ENCODE peak calls at places on chromosomes 13 and 19, in nine cellular contexts. One of them, this sample, is unnamed.

GRCh38 chr13:27472441-27472840 is 22.1 kb upstream of the MTIF3 start:
- DNase-seq in Ammon's horn: no peak
- DNase-seq in activated naive CD4-positive, alpha-beta T cell treated with anti-CD3 and anti-CD28 coated beads for 36 hours: no peak
- DNase-seq in T-helper 1 cell: no peak
- DNase-seq in MCF 10A: no peak
- DNase-seq in KBM-7: no peak
- DNase-seq in activated CD4-positive, alpha-beta T cell treated with anti-CD3 and anti-CD28 coated beads for 24 hours: no peak
- DNase-seq in stimulated activated CD8-positive, alpha-beta memory T cell treated with anti-CD3 and anti-CD28 coated beads, Interleukin-4, amount 100 ng/mL, for 4 hours: no peak
- DNase-seq in stimulated activated CD4-positive, alpha-beta T cell treated with anti-CD3 and anti-CD28 coated beads, Interleukin-1b, Interleukin-23, amount 100 ng/mL, for 1 hour: no peak
- DNase-seq in this sample: no peak

GRCh38 chr19:9941646-9942045 is 5.3 kb upstream of the OLFM2 start:
- DNase-seq in T-helper 1 cell: no peak
- DNase-seq in stimulated activated CD8-positive, alpha-beta memory T cell treated with anti-CD3 and anti-CD28 coated beads, Interleukin-4, amount 100 ng/mL, for 4 hours: no peak
- DNase-seq in activated CD4-positive, alpha-beta T cell treated with anti-CD3 and anti-CD28 coated beads for 24 hours: no peak
- DNase-seq in MCF 10A: no peak
- DNase-seq in stimulated activated CD4-positive, alpha-beta T cell treated with anti-CD3 and anti-CD28 coated beads, Interleukin-1b, Interleukin-23, amount 100 ng/mL, for 1 hour: no peak
- DNase-seq in KBM-7: no peak
- DNase-seq in activated naive CD4-positive, alpha-beta T cell treated with anti-CD3 and anti-CD28 coated beads for 36 hours: no peak
- DNase-seq in Ammon's horn: no peak
- DNase-seq in this sample: no peak

GRCh38 chr19:31185261-31185660 is 164.0 kb downstream of the TSHZ3 start:
- DNase-seq in Ammon's horn: no peak
- DNase-seq in stimulated activated CD4-positive, alpha-beta T cell treated with anti-CD3 and anti-CD28 coated beads, Interleukin-1b, Interleukin-23, amount 100 ng/mL, for 1 hour: no peak
- DNase-seq in T-helper 1 cell: no peak
- DNase-seq in activated naive CD4-positive, alpha-beta T cell treated with anti-CD3 and anti-CD28 coated beads for 36 hours: no peak
- DNase-seq in stimulated activated CD8-positive, alpha-beta memory T cell treated with anti-CD3 and anti-CD28 coated beads, Interleukin-4, amount 100 ng/mL, for 4 hours: no peak
- DNase-seq in MCF 10A: no peak
- DNase-seq in activated CD4-positive, alpha-beta T cell treated with anti-CD3 and anti-CD28 coated beads for 24 hours: no peak
- DNase-seq in KBM-7: no peak
- DNase-seq in this sample: no peak

GRCh38 chr13:103097366-103097928 is 31.2 kb upstream of the SLC10A2 start:
- DNase-seq in activated CD4-positive, alpha-beta T cell treated with anti-CD3 and anti-CD28 coated beads for 24 hours: no peak
- DNase-seq in KBM-7: no peak
- DNase-seq in stimulated activated CD4-positive, alpha-beta T cell treated with anti-CD3 and anti-CD28 coated beads, Interleukin-1b, Interleukin-23, amount 100 ng/mL, for 1 hour: no peak
- DNase-seq in T-helper 1 cell: no peak
- DNase-seq in stimulated activated CD8-positive, alpha-beta memory T cell treated with anti-CD3 and anti-CD28 coated beads, Interleukin-4, amount 100 ng/mL, for 4 hours: no peak
- DNase-seq in MCF 10A: no peak
- DNase-seq in activated naive CD4-positive, alpha-beta T cell treated with anti-CD3 and anti-CD28 coated beads for 36 hours: no peak
- DNase-seq in Ammon's horn: peak
- DNase-seq in this sample: no peak

GRCh38 chr19:30153326-30154210 is 211.5 kb downstream of the URI1 start:
- DNase-seq in activated naive CD4-positive, alpha-beta T cell treated with anti-CD3 and anti-CD28 coated beads for 36 hours: no peak
- DNase-seq in MCF 10A: no peak
- DNase-seq in KBM-7: no peak
- DNase-seq in Ammon's horn: no peak
- DNase-seq in stimulated activated CD8-positive, alpha-beta memory T cell treated with anti-CD3 and anti-CD28 coated beads, Interleukin-4, amount 100 ng/mL, for 4 hours: no peak
- DNase-seq in activated CD4-positive, alpha-beta T cell treated with anti-CD3 and anti-CD28 coated beads for 24 hours: no peak
- DNase-seq in stimulated activated CD4-positive, alpha-beta T cell treated with anti-CD3 and anti-CD28 coated beads, Interleukin-1b, Interleukin-23, amount 100 ng/mL, for 1 hour: no peak
- DNase-seq in T-helper 1 cell: no peak
- DNase-seq in this sample: no peak

GRCh38 chr19:1566392-1567115 is 1.6 kb downstream of the MEX3D start:
- DNase-seq in KBM-7: no peak
- DNase-seq in activated CD4-positive, alpha-beta T cell treated with anti-CD3 and anti-CD28 coated beads for 24 hours: no peak
- DNase-seq in MCF 10A: peak
- DNase-seq in T-helper 1 cell: no peak
- DNase-seq in Ammon's horn: peak
- DNase-seq in stimulated activated CD8-positive, alpha-beta memory T cell treated with anti-CD3 and anti-CD28 coated beads, Interleukin-4, amount 100 ng/mL, for 4 hours: no peak
- DNase-seq in activated naive CD4-positive, alpha-beta T cell treated with anti-CD3 and anti-CD28 coated beads for 36 hours: no peak
- DNase-seq in stimulated activated CD4-positive, alpha-beta T cell treated with anti-CD3 and anti-CD28 coated beads, Interleukin-1b, Interleukin-23, amount 100 ng/mL, for 1 hour: no peak
- DNase-seq in this sample: no peak

GRCh38 chr13:78061806-78062205 is 143.2 kb upstream of the EDNRB start:
- DNase-seq in KBM-7: no peak
- DNase-seq in MCF 10A: no peak
- DNase-seq in stimulated activated CD4-positive, alpha-beta T cell treated with anti-CD3 and anti-CD28 coated beads, Interleukin-1b, Interleukin-23, amount 100 ng/mL, for 1 hour: no peak
- DNase-seq in activated CD4-positive, alpha-beta T cell treated with anti-CD3 and anti-CD28 coated beads for 24 hours: no peak
- DNase-seq in stimulated activated CD8-positive, alpha-beta memory T cell treated with anti-CD3 and anti-CD28 coated beads, Interleukin-4, amount 100 ng/mL, for 4 hours: no peak
- DNase-seq in T-helper 1 cell: no peak
- DNase-seq in activated naive CD4-positive, alpha-beta T cell treated with anti-CD3 and anti-CD28 coated beads for 36 hours: no peak
- DNase-seq in Ammon's horn: no peak
- DNase-seq in this sample: no peak

GRCh38 chr13:72379581-72379980 is 347.8 kb downstream of the MZT1 start:
- DNase-seq in activated naive CD4-positive, alpha-beta T cell treated with anti-CD3 and anti-CD28 coated beads for 36 hours: no peak
- DNase-seq in Ammon's horn: no peak
- DNase-seq in stimulated activated CD4-positive, alpha-beta T cell treated with anti-CD3 and anti-CD28 coated beads, Interleukin-1b, Interleukin-23, amount 100 ng/mL, for 1 hour: no peak
- DNase-seq in stimulated activated CD8-positive, alpha-beta memory T cell treated with anti-CD3 and anti-CD28 coated beads, Interleukin-4, amount 100 ng/mL, for 4 hours: no peak
- DNase-seq in T-helper 1 cell: no peak
- DNase-seq in activated CD4-positive, alpha-beta T cell treated with anti-CD3 and anti-CD28 coated beads for 24 hours: no peak
- DNase-seq in KBM-7: no peak
- DNase-seq in MCF 10A: no peak
- DNase-seq in this sample: no peak

GRCh38 chr19:38806371-38806770 is 6.4 kb downstream of the LGALS4 start:
- DNase-seq in activated naive CD4-positive, alpha-beta T cell treated with anti-CD3 and anti-CD28 coated beads for 36 hours: no peak
- DNase-seq in stimulated activated CD8-positive, alpha-beta memory T cell treated with anti-CD3 and anti-CD28 coated beads, Interleukin-4, amount 100 ng/mL, for 4 hours: no peak
- DNase-seq in KBM-7: no peak
- DNase-seq in stimulated activated CD4-positive, alpha-beta T cell treated with anti-CD3 and anti-CD28 coated beads, Interleukin-1b, Interleukin-23, amount 100 ng/mL, for 1 hour: no peak
- DNase-seq in MCF 10A: no peak
- DNase-seq in activated CD4-positive, alpha-beta T cell treated with anti-CD3 and anti-CD28 coated beads for 24 hours: no peak
- DNase-seq in Ammon's horn: no peak
- DNase-seq in T-helper 1 cell: no peak
- DNase-seq in this sample: no peak

GRCh38 chr13:53137777-53138176 is 109.2 kb downstream of the OLFM4 start:
- DNase-seq in KBM-7: no peak
- DNase-seq in activated naive CD4-positive, alpha-beta T cell treated with anti-CD3 and anti-CD28 coated beads for 36 hours: no peak
- DNase-seq in T-helper 1 cell: no peak
- DNase-seq in Ammon's horn: no peak
- DNase-seq in stimulated activated CD8-positive, alpha-beta memory T cell treated with anti-CD3 and anti-CD28 coated beads, Interleukin-4, amount 100 ng/mL, for 4 hours: no peak
- DNase-seq in activated CD4-positive, alpha-beta T cell treated with anti-CD3 and anti-CD28 coated beads for 24 hours: no peak
- DNase-seq in MCF 10A: peak
- DNase-seq in stimulated activated CD4-positive, alpha-beta T cell treated with anti-CD3 and anti-CD28 coated beads, Interleukin-1b, Interleukin-23, amount 100 ng/mL, for 1 hour: no peak
- DNase-seq in this sample: no peak

GRCh38 chr13:95128045-95128643 is 173.1 kb downstream of the ABCC4 start:
- DNase-seq in T-helper 1 cell: no peak
- DNase-seq in Ammon's horn: no peak
- DNase-seq in activated CD4-positive, alpha-beta T cell treated with anti-CD3 and anti-CD28 coated beads for 24 hours: no peak
- DNase-seq in stimulated activated CD8-positive, alpha-beta memory T cell treated with anti-CD3 and anti-CD28 coated beads, Interleukin-4, amount 100 ng/mL, for 4 hours: no peak
- DNase-seq in MCF 10A: peak
- DNase-seq in activated naive CD4-positive, alpha-beta T cell treated with anti-CD3 and anti-CD28 coated beads for 36 hours: no peak
- DNase-seq in KBM-7: no peak
- DNase-seq in stimulated activated CD4-positive, alpha-beta T cell treated with anti-CD3 and anti-CD28 coated beads, Interleukin-1b, Interleukin-23, amount 100 ng/mL, for 1 hour: no peak
- DNase-seq in this sample: no peak

GRCh38 chr19:19445911-19446361 is 40.5 kb downstream of the GATAD2A start:
- DNase-seq in stimulated activated CD8-positive, alpha-beta memory T cell treated with anti-CD3 and anti-CD28 coated beads, Interleukin-4, amount 100 ng/mL, for 4 hours: no peak
- DNase-seq in activated CD4-positive, alpha-beta T cell treated with anti-CD3 and anti-CD28 coated beads for 24 hours: no peak
- DNase-seq in activated naive CD4-positive, alpha-beta T cell treated with anti-CD3 and anti-CD28 coated beads for 36 hours: peak
- DNase-seq in T-helper 1 cell: no peak
- DNase-seq in stimulated activated CD4-positive, alpha-beta T cell treated with anti-CD3 and anti-CD28 coated beads, Interleukin-1b, Interleukin-23, amount 100 ng/mL, for 1 hour: no peak
- DNase-seq in MCF 10A: no peak
- DNase-seq in KBM-7: no peak
- DNase-seq in Ammon's horn: no peak
- DNase-seq in this sample: no peak

GRCh38 chr19:29836409-29836825 is 24.6 kb downstream of the CCNE1 start:
- DNase-seq in Ammon's horn: no peak
- DNase-seq in KBM-7: no peak
- DNase-seq in stimulated activated CD4-positive, alpha-beta T cell treated with anti-CD3 and anti-CD28 coated beads, Interleukin-1b, Interleukin-23, amount 100 ng/mL, for 1 hour: no peak
- DNase-seq in stimulated activated CD8-positive, alpha-beta memory T cell treated with anti-CD3 and anti-CD28 coated beads, Interleukin-4, amount 100 ng/mL, for 4 hours: no peak
- DNase-seq in activated naive CD4-positive, alpha-beta T cell treated with anti-CD3 and anti-CD28 coated beads for 36 hours: peak
- DNase-seq in MCF 10A: no peak
- DNase-seq in activated CD4-positive, alpha-beta T cell treated with anti-CD3 and anti-CD28 coated beads for 24 hours: no peak
- DNase-seq in T-helper 1 cell: no peak
- DNase-seq in this sample: no peak

GRCh38 chr13:99313941-99314340 is 6.7 kb upstream of the GPR183 start:
- DNase-seq in T-helper 1 cell: no peak
- DNase-seq in stimulated activated CD4-positive, alpha-beta T cell treated with anti-CD3 and anti-CD28 coated beads, Interleukin-1b, Interleukin-23, amount 100 ng/mL, for 1 hour: no peak
- DNase-seq in MCF 10A: no peak
- DNase-seq in activated CD4-positive, alpha-beta T cell treated with anti-CD3 and anti-CD28 coated beads for 24 hours: no peak
- DNase-seq in stimulated activated CD8-positive, alpha-beta memory T cell treated with anti-CD3 and anti-CD28 coated beads, Interleukin-4, amount 100 ng/mL, for 4 hours: no peak
- DNase-seq in activated naive CD4-positive, alpha-beta T cell treated with anti-CD3 and anti-CD28 coated beads for 36 hours: no peak
- DNase-seq in Ammon's horn: no peak
- DNase-seq in KBM-7: no peak
- DNase-seq in this sample: no peak